ENCODE peak calls at places on chromosomes 3 and 15, in five cellular contexts. H is neuronal stem cell, T is IMR-90, B is H1, A is H9. W is an unnamed sample.

GRCh38 chr3:117836296-117836695 is 1126.7 kb downstream of the TUSC7 start:
- DNase-seq in H (no peak), B (no peak), T (peak), A (no peak), W (no peak)

GRCh38 chr3:39550343-39550742 is 82.9 kb downstream of the MOBP start:
- DNase-seq in B (no peak), A (no peak), H (no peak), T (no peak), W (no peak)

GRCh38 chr3:188272481-188273372 is 118.8 kb downstream of the LPP start:
- DNase-seq in H (no peak), A (no peak), T (peak), B (no peak), W (peak)

GRCh38 chr3:124318650-124319049 is 326.7 kb upstream of the ROPN1 start:
- DNase-seq in H (no peak), T (no peak), A (no peak), B (no peak), W (no peak)

GRCh38 chr3:29100292-29100691 is 180.6 kb upstream of the RBMS3 start:
- DNase-seq in H (no peak), T (peak), B (no peak), A (no peak), W (peak)

GRCh38 chr3:159667261-159667660 is 321.4 kb upstream of the IL12A start:
- DNase-seq in A (no peak), B (no peak), H (no peak), T (peak), W (no peak)

GRCh38 chr3:77190281-77190841 is 150.5 kb downstream of the ROBO2 start:
- DNase-seq in T (no peak), H (no peak), A (no peak), B (no peak), W (peak)

GRCh38 chr3:20043398-20043797 is 3.2 kb downstream of the KAT2B start:
- DNase-seq in B (no peak), T (no peak), A (no peak), H (no peak), W (peak)

GRCh38 chr15:40440300-40441011 is at the start of gene BAHD1:
- DNase-seq in H (peak), B (peak), T (peak), A (peak), W (peak)

GRCh38 chr3:11548721-11549131 is 95.0 kb downstream of the VGLL4 start:
- DNase-seq in B (no peak), A (no peak), T (peak), H (no peak), W (peak)

GRCh38 chr3:15557511-15557946 is 36.0 kb upstream of the COLQ start:
- DNase-seq in A (peak), T (peak), H (peak), B (peak), W (peak)

GRCh38 chr15:71116942-71117341 is 1.7 kb downstream of the THSD4 start:
- DNase-seq in B (no peak), H (no peak), T (no peak), A (no peak), W (no peak)

GRCh38 chr15:69478259-69478687 is 25.7 kb downstream of the RPLP1 start:
- DNase-seq in H (peak), B (peak), T (peak), A (peak), W (peak)

GRCh38 chr3:63724987-63725386 is 72.5 kb downstream of the SNTN start:
- DNase-seq in B (no peak), H (no peak), A (peak), T (peak), W (no peak)

GRCh38 chr15:64455951-64456350 is 4.4 kb upstream of the ZNF609 start:
- DNase-seq in H (no peak), T (no peak), A (no peak), B (no peak), W (no peak)

GRCh38 chr15:88894348-88894818 is 961 bp downstream of the HAPLN3 start:
- DNase-seq in B (peak), A (peak), T (no peak), H (no peak), W (peak)

GRCh38 chr3:37970802-37971201 is 19.8 kb upstream of the VILL start:
- DNase-seq in H (no peak), T (no peak), B (no peak), A (no peak), W (no peak)

GRCh38 chr3:171690291-171690690 is 120.0 kb downstream of the PLD1 start:
- DNase-seq in A (no peak), T (no peak), B (no peak), H (no peak), W (no peak)

GRCh38 chr3:18153571-18154173 is 271.5 kb downstream of the SATB1 start:
- DNase-seq in A (no peak), T (peak), H (peak), B (no peak), W (peak)

GRCh38 chr3:47020311-47020710 is 40.8 kb downstream of the NBEAL2 start:
- DNase-seq in H (no peak), T (no peak), B (no peak), A (no peak), W (no peak)

GRCh38 chr3:64295594-64295993 is 70.3 kb upstream of the PRICKLE2 start:
- DNase-seq in T (peak), B (no peak), H (no peak), A (no peak), W (peak)

GRCh38 chr15:67745059-67745993 is 80.0 kb upstream of the SKOR1 start:
- DNase-seq in H (no peak), T (peak), B (no peak), A (no peak), W (peak)

GRCh38 chr15:43942157-43942556 is 115.4 kb downstream of the WDR76 start:
- DNase-seq in H (no peak), T (no peak), B (no peak), A (no peak), W (no peak)

GRCh38 chr3:193827039-193827669 is 234.1 kb downstream of the OPA1 start:
- DNase-seq in B (no peak), A (no peak), T (no peak), H (no peak), W (peak)

GRCh38 chr3:38521391-38521987 is 25.3 kb downstream of the EXOG start:
- DNase-seq in T (peak), H (peak), B (peak), A (peak), W (peak)

GRCh38 chr3:170049146-170050000 is 11.6 kb downstream of the GPR160 start:
- DNase-seq in T (peak), H (no peak), B (peak), A (no peak), W (no peak)

GRCh38 chr15:74655424-74655823 is 39.8 kb downstream of the CLK3 start:
- DNase-seq in A (no peak), H (no peak), T (no peak), B (no peak), W (no peak)

GRCh38 chr3:118165413-118165812 is 869.2 kb downstream of the IGSF11 start:
- DNase-seq in B (no peak), T (no peak), A (no peak), H (no peak), W (no peak)

GRCh38 chr3:149367021-149367840 is 10.2 kb downstream of the TM4SF1 start:
- DNase-seq in A (no peak), B (no peak), T (peak), H (no peak), W (peak)

GRCh38 chr15:64667736-64668161 is 107.6 kb downstream of the RBPMS2 start:
- DNase-seq in H (no peak), T (peak), B (no peak), A (no peak), W (peak)

GRCh38 chr3:17707813-17708543 is 34.5 kb downstream of the TBC1D5 start:
- DNase-seq in H (no peak), B (no peak), A (no peak), T (peak), W (no peak)

GRCh38 chr15:64503640-64504039 is 43.3 kb downstream of the ZNF609 start:
- DNase-seq in H (no peak), T (no peak), B (no peak), A (no peak), W (peak)

GRCh38 chr15:98076021-98076816 is 115.7 kb downstream of the ARRDC4 start:
- DNase-seq in A (no peak), H (no peak), T (no peak), B (no peak), W (peak)

GRCh38 chr3:149081772-149082171 is 4.6 kb downstream of the HLTF start:
- DNase-seq in B (no peak), H (no peak), A (no peak), T (no peak), W (no peak)

GRCh38 chr3:69791111-69791510 is 51.8 kb downstream of the MITF start:
- DNase-seq in H (no peak), T (peak), B (no peak), A (no peak), W (peak)

GRCh38 chr3:149599236-149599635 is 58.6 kb downstream of the WWTR1 start:
- DNase-seq in H (no peak), A (no peak), T (no peak), B (no peak), W (no peak)

GRCh38 chr15:87902772-87903388 is 353.7 kb downstream of the NTRK3 start:
- DNase-seq in H (no peak), B (no peak), T (no peak), A (no peak), W (peak)

GRCh38 chr15:69807752-69808151 is 290.0 kb downstream of the TLE3 start:
- DNase-seq in T (peak), B (no peak), A (no peak), H (no peak), W (peak)

GRCh38 chr15:50380089-50380488 is 25.1 kb upstream of the GABPB1 start:
- DNase-seq in A (no peak), H (no peak), B (no peak), T (peak), W (no peak)

GRCh38 chr15:100849021-100849831 is 30.4 kb upstream of the ALDH1A3 start:
- DNase-seq in B (peak), T (peak), H (no peak), A (no peak), W (peak)

DNA sequence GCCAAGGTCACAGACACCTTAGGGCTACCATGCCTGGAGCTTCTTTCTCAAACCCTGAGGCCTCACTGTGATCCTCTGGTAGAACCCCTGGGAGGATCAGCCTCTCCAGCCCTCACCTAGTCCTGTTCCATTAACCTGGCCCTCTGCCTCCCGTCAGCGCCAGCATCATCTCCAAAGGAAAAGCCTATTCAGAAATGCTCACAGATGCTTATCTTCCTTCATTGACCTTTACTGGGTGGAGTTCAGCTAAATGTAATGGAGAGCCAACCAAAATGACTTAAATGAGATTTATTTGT is 1.8 kb upstream of the SLCO2A1 start:
- DNase-seq in H (no peak), T (no peak), B (no peak), A (no peak), W (no peak)
- H4K91ac ChIP-seq in H (no peak), T (no peak), B (no peak), A (no peak), W (no peak)

DNA sequence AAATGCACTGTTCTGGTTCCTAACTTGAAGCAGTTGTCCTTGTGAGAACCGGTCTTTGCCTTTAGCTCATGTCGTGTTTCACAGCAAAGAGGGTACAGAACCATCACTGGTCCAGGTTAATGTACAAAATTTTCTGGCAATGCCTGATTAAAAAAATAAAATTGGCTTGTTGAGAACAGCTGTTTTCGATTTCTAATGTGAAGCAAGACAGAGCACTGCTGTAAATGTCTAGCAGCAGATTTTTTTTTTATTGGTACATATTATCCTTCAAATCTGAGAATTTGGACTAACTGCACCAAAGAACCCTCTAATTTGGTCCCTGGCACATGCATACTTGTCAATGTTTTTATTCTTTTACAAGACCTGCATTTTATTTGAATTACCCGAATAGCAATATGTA is 103.3 kb downstream of the STT3B start:
- DNase-seq in A (no peak), B (no peak), T (no peak), H (no peak), W (no peak)
- H2AK5ac ChIP-seq in A (no peak), B (no peak), T (no peak), H (no peak), W (no peak)

GRCh38 chr3:157155591-157155990 is 4.4 kb downstream of the CCNL1 start:
- DNase-seq in T (no peak), B (no peak), H (no peak), A (no peak), W (peak)
- H4K91ac ChIP-seq in T (no peak), B (no peak), H (no peak), A (no peak), W (no peak)

DNA sequence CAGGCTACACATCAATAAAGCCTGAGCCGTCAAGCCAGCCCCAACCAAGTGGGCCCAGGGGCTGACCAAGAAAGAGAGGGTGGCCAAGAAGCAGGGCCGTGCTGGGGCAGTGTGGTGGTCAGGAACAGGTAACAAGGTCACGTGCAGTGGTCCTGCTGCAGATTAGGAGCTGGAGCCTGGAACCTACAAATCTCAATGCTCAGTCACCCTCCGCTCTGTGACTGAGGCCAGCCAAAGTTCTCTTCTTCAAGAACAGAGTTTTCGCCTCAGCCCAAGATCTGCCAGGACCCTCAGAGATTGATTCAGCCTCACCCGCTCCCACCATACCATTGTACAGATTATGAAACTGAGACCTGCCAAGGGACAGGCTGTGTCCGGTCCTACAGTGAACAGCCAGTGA is 26.9 kb downstream of the GRAMD2A start:
- DNase-seq in B (no peak), H (no peak), T (no peak), A (no peak), W (no peak)
- H2AK5ac ChIP-seq in B (no peak), H (peak), T (no peak), A (no peak), W (no peak)

DNA sequence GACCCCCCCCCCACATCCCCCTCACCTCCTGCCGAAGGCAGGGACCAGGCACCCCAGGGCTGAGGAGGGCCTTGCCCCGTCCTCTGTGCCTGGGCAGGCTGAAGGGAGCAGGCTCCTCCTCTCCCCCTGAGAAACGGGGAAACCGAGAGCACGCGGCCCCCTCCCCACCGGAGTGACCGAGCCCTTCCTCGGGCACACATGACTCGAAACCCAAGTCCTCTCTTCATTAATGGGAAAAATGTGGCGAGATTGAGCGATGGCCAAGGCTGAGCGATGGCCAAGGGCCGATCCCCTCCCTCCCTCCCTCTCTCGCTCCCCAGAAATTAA is 7.0 kb downstream of the EPHB3 start:
- DNase-seq in H (no peak), A (no peak), B (no peak), T (no peak), W (no peak)
- H4K91ac ChIP-seq in H (no peak), A (no peak), B (no peak), T (peak), W (peak)

W was measured in mesenchymal stem cell.